ENCODE peak calls at places on chromosome 18, in seven cellular contexts. One of them, this sample, is unnamed.

GRCh38 chr18:24986611-24987270 is 365.2 kb downstream of the ZNF521 start:
- DNase-seq in activated CD4-positive, alpha-beta T cell treated with anti-CD3 and anti-CD28 coated beads, Interleukin-2, amount 50 U/mL, for 1 hour: no peak
- DNase-seq in GM12865: no peak
- DNase-seq in glutamatergic neuron: no peak
- DNase-seq in activated naive CD8-positive, alpha-beta T cell treated with anti-CD3 and anti-CD28 coated beads, Interleukin-2, amount 10 ng/mL, durations not matched to agents 7 days and 5 days: no peak
- DNase-seq in HT1080: no peak
- DNase-seq in activated naive CD4-positive, alpha-beta T cell treated with Interleukin-2 at 50 U/mL for 16 hours: no peak
- DNase-seq in this sample: no peak

GRCh38 chr18:3869848-3870247 is 419.9 kb downstream of the TGIF1 start:
- DNase-seq in HT1080: peak; percentile 48
- DNase-seq in activated naive CD8-positive, alpha-beta T cell treated with anti-CD3 and anti-CD28 coated beads, Interleukin-2, amount 10 ng/mL, durations not matched to agents 7 days and 5 days: no peak
- DNase-seq in activated naive CD4-positive, alpha-beta T cell treated with Interleukin-2 at 50 U/mL for 16 hours: no peak
- DNase-seq in GM12865: peak; percentile 16
- DNase-seq in glutamatergic neuron: no peak
- DNase-seq in activated CD4-positive, alpha-beta T cell treated with anti-CD3 and anti-CD28 coated beads, Interleukin-2, amount 50 U/mL, for 1 hour: no peak
- DNase-seq in this sample: no peak

GRCh38 chr18:62717059-62717849 is 1.9 kb downstream of the PHLPP1 start:
- DNase-seq in GM12865: peak; percentile 56
- DNase-seq in activated naive CD8-positive, alpha-beta T cell treated with anti-CD3 and anti-CD28 coated beads, Interleukin-2, amount 10 ng/mL, durations not matched to agents 7 days and 5 days: no peak
- DNase-seq in activated CD4-positive, alpha-beta T cell treated with anti-CD3 and anti-CD28 coated beads, Interleukin-2, amount 50 U/mL, for 1 hour: peak; percentile 36
- DNase-seq in HT1080: peak; percentile 59
- DNase-seq in glutamatergic neuron: no peak
- DNase-seq in activated naive CD4-positive, alpha-beta T cell treated with Interleukin-2 at 50 U/mL for 16 hours: peak; percentile 41
- DNase-seq in this sample: peak; percentile 68

GRCh38 chr18:12307251-12307736 is 747 bp upstream of the TUBB6 start:
- DNase-seq in activated naive CD4-positive, alpha-beta T cell treated with Interleukin-2 at 50 U/mL for 16 hours: no peak
- DNase-seq in glutamatergic neuron: peak; percentile 38
- DNase-seq in activated CD4-positive, alpha-beta T cell treated with anti-CD3 and anti-CD28 coated beads, Interleukin-2, amount 50 U/mL, for 1 hour: no peak
- DNase-seq in HT1080: no peak
- DNase-seq in activated naive CD8-positive, alpha-beta T cell treated with anti-CD3 and anti-CD28 coated beads, Interleukin-2, amount 10 ng/mL, durations not matched to agents 7 days and 5 days: peak; percentile 38
- DNase-seq in GM12865: no peak
- DNase-seq in this sample: no peak

GRCh38 chr18:2303517-2304238 is 267.6 kb downstream of the METTL4 start:
- DNase-seq in GM12865: no peak
- DNase-seq in HT1080: peak; percentile 54
- DNase-seq in activated naive CD4-positive, alpha-beta T cell treated with Interleukin-2 at 50 U/mL for 16 hours: no peak
- DNase-seq in activated naive CD8-positive, alpha-beta T cell treated with anti-CD3 and anti-CD28 coated beads, Interleukin-2, amount 10 ng/mL, durations not matched to agents 7 days and 5 days: no peak
- DNase-seq in glutamatergic neuron: no peak
- DNase-seq in activated CD4-positive, alpha-beta T cell treated with anti-CD3 and anti-CD28 coated beads, Interleukin-2, amount 50 U/mL, for 1 hour: no peak
- DNase-seq in this sample: no peak

GRCh38 chr18:43271593-43272432 is 5.5 kb downstream of the SYT4 start:
- DNase-seq in activated naive CD8-positive, alpha-beta T cell treated with anti-CD3 and anti-CD28 coated beads, Interleukin-2, amount 10 ng/mL, durations not matched to agents 7 days and 5 days: no peak
- DNase-seq in activated naive CD4-positive, alpha-beta T cell treated with Interleukin-2 at 50 U/mL for 16 hours: no peak
- DNase-seq in glutamatergic neuron: no peak
- DNase-seq in activated CD4-positive, alpha-beta T cell treated with anti-CD3 and anti-CD28 coated beads, Interleukin-2, amount 50 U/mL, for 1 hour: no peak
- DNase-seq in GM12865: peak; percentile 66
- DNase-seq in HT1080: peak; percentile 20
- DNase-seq in this sample: no peak

GRCh38 chr18:22290004-22290403 is 120.6 kb downstream of the GATA6 start:
- DNase-seq in HT1080: no peak
- DNase-seq in activated naive CD4-positive, alpha-beta T cell treated with Interleukin-2 at 50 U/mL for 16 hours: no peak
- DNase-seq in GM12865: no peak
- DNase-seq in activated CD4-positive, alpha-beta T cell treated with anti-CD3 and anti-CD28 coated beads, Interleukin-2, amount 50 U/mL, for 1 hour: no peak
- DNase-seq in glutamatergic neuron: no peak
- DNase-seq in activated naive CD8-positive, alpha-beta T cell treated with anti-CD3 and anti-CD28 coated beads, Interleukin-2, amount 10 ng/mL, durations not matched to agents 7 days and 5 days: no peak
- DNase-seq in this sample: no peak

GRCh38 chr18:48902023-48902855 is 48.5 kb downstream of the SMAD7 start:
- DNase-seq in activated CD4-positive, alpha-beta T cell treated with anti-CD3 and anti-CD28 coated beads, Interleukin-2, amount 50 U/mL, for 1 hour: no peak
- DNase-seq in GM12865: no peak
- DNase-seq in activated naive CD4-positive, alpha-beta T cell treated with Interleukin-2 at 50 U/mL for 16 hours: no peak
- DNase-seq in HT1080: peak; percentile 91
- DNase-seq in activated naive CD8-positive, alpha-beta T cell treated with anti-CD3 and anti-CD28 coated beads, Interleukin-2, amount 10 ng/mL, durations not matched to agents 7 days and 5 days: peak; percentile 23
- DNase-seq in glutamatergic neuron: no peak
- DNase-seq in this sample: no peak

GRCh38 chr18:61085751-61086150 is 247.5 kb upstream of the CDH20 start:
- DNase-seq in activated CD4-positive, alpha-beta T cell treated with anti-CD3 and anti-CD28 coated beads, Interleukin-2, amount 50 U/mL, for 1 hour: no peak
- DNase-seq in activated naive CD8-positive, alpha-beta T cell treated with anti-CD3 and anti-CD28 coated beads, Interleukin-2, amount 10 ng/mL, durations not matched to agents 7 days and 5 days: no peak
- DNase-seq in activated naive CD4-positive, alpha-beta T cell treated with Interleukin-2 at 50 U/mL for 16 hours: no peak
- DNase-seq in glutamatergic neuron: no peak
- DNase-seq in GM12865: no peak
- DNase-seq in HT1080: no peak
- DNase-seq in this sample: no peak

GRCh38 chr18:62545098-62545497 is 22.3 kb downstream of the ZCCHC2 start:
- DNase-seq in GM12865: no peak
- DNase-seq in activated naive CD8-positive, alpha-beta T cell treated with anti-CD3 and anti-CD28 coated beads, Interleukin-2, amount 10 ng/mL, durations not matched to agents 7 days and 5 days: no peak
- DNase-seq in activated CD4-positive, alpha-beta T cell treated with anti-CD3 and anti-CD28 coated beads, Interleukin-2, amount 50 U/mL, for 1 hour: no peak
- DNase-seq in glutamatergic neuron: no peak
- DNase-seq in HT1080: no peak
- DNase-seq in activated naive CD4-positive, alpha-beta T cell treated with Interleukin-2 at 50 U/mL for 16 hours: no peak
- DNase-seq in this sample: no peak

This sample was measured in CD4-positive, alpha-beta memory T cell.